ENCODE peak calls at places on chromosomes 11 and 22, in seven cellular contexts. P is NCI-H748 treated with DMSO at 0.1 percent for 48 hours, R is AG08396, B is GM10248, T is T1000, O is fibroblast of the aortic adventitia, W is HCT116. F is an unnamed sample.

GRCh38 chr11:110184974-110185597 is 91.9 kb downstream of the ZC3H12C start:
- DNase-seq in P (no peak), R (no peak), B (no peak), T (no peak), O (peak; percentile 43), W (peak; percentile 10), F (no peak)

GRCh38 chr11:61125310-61125684 is 23.0 kb downstream of the CD5 start:
- DNase-seq in P (no peak), R (no peak), B (no peak), T (no peak), O (no peak), W (no peak), F (no peak)

GRCh38 chr11:124633355-124633754 is 10.7 kb downstream of the TBRG1 start:
- DNase-seq in P (no peak), R (peak; percentile 25), B (no peak), T (no peak), O (no peak), W (no peak), F (no peak)

GRCh38 chr11:121933694-121934093 is 182.3 kb downstream of the BLID start:
- DNase-seq in P (no peak), R (no peak), B (no peak), T (no peak), O (peak; percentile 32), W (no peak), F (no peak)

GRCh38 chr11:134792044-134792443 is 380.0 kb upstream of the B3GAT1 start:
- DNase-seq in P (no peak), R (no peak), B (no peak), T (no peak), O (no peak), W (no peak), F (no peak)

GRCh38 chr11:122022646-122023045 is 93.4 kb downstream of the BLID start:
- DNase-seq in P (no peak), R (no peak), B (no peak), T (no peak), O (no peak), W (no peak), F (no peak)

GRCh38 chr11:102840018-102840417 is 3.4 kb downstream of the MMP3 start:
- DNase-seq in P (no peak), R (no peak), B (no peak), T (no peak), O (no peak), W (no peak), F (no peak)

GRCh38 chr11:67352546-67353316 is 615 bp downstream of the POLD4 start:
- DNase-seq in P (peak; percentile 37), R (peak; percentile 33), B (peak; percentile 62), T (no peak), O (no peak), W (no peak), F (no peak)

GRCh38 chr22:40247976-40248375 is 70.3 kb downstream of the TNRC6B start:
- DNase-seq in P (no peak), R (no peak), B (no peak), T (no peak), O (no peak), W (no peak), F (no peak)

GRCh38 chr22:20422271-20422958 is 15.2 kb downstream of the SCARF2 start:
- DNase-seq in P (no peak), R (peak; percentile 83), B (no peak), T (no peak), O (peak; percentile 42), W (no peak), F (no peak)

GRCh38 chr11:9210224-9210921 is 54.8 kb downstream of the DENND5A start:
- DNase-seq in P (no peak), R (no peak), B (no peak), T (no peak), O (peak; percentile 60), W (peak; percentile 7), F (no peak)

GRCh38 chr22:31881198-31881597 is 63.1 kb upstream of the YWHAH start:
- DNase-seq in P (no peak), R (no peak), B (no peak), T (no peak), O (no peak), W (no peak), F (no peak)

GRCh38 chr11:67615455-67616430 is 9.0 kb downstream of the NDUFV1 start:
- DNase-seq in P (peak; percentile 5), R (peak; percentile 66), B (peak; percentile 56), T (peak; percentile 8), O (no peak), W (peak; percentile 41), F (peak; percentile 21)

GRCh38 chr22:46139895-46140350 is 10.4 kb upstream of the PPARA start:
- DNase-seq in P (no peak), R (no peak), B (no peak), T (no peak), O (no peak), W (no peak), F (no peak)

GRCh38 chr11:84236436-84236835 is 950.3 kb upstream of the CCDC90B start:
- DNase-seq in P (no peak), R (no peak), B (no peak), T (no peak), O (no peak), W (no peak), F (no peak)

GRCh38 chr11:121366970-121367369 is 74.4 kb downstream of the SC5D start:
- DNase-seq in P (no peak), R (no peak), B (no peak), T (no peak), O (no peak), W (no peak), F (no peak)

GRCh38 chr11:1640076-1640946 is 10.7 kb downstream of the KRTAP5-5 start:
- DNase-seq in P (peak; percentile 93), R (peak; percentile 82), B (peak; percentile 67), T (no peak), O (peak; percentile 15), W (no peak), F (peak; percentile 64)

GRCh38 chr11:12680246-12680939 is 6.2 kb downstream of the TEAD1 start:
- DNase-seq in P (peak; percentile 83), R (peak; percentile 74), B (no peak), T (no peak), O (peak; percentile 94), W (no peak), F (peak; percentile 78)

GRCh38 chr11:84855846-84856245 is 771.3 kb downstream of the DLG2 start:
- DNase-seq in P (no peak), R (peak; percentile 46), B (no peak), T (no peak), O (peak; percentile 68), W (no peak), F (no peak)

GRCh38 chr11:121625784-121626506 is 173.2 kb upstream of the SORL1-AS1 start:
- DNase-seq in P (no peak), R (no peak), B (no peak), T (no peak), O (peak; percentile 80), W (no peak), F (no peak)

GRCh38 chr11:64088159-64089026 is 52.7 kb downstream of the FLRT1 start:
- DNase-seq in P (no peak), R (no peak), B (no peak), T (no peak), O (no peak), W (peak; percentile 6), F (no peak)

GRCh38 chr11:5922749-5923426 is 19.2 kb upstream of the OR56A3 start:
- DNase-seq in P (no peak), R (no peak), B (no peak), T (peak; percentile 20), O (no peak), W (peak; percentile 2), F (no peak)

GRCh38 chr11:32526715-32527114 is 56.9 kb upstream of the EIF3M start:
- DNase-seq in P (no peak), R (no peak), B (no peak), T (no peak), O (no peak), W (no peak), F (no peak)

GRCh38 chr11:2674681-2675131 is 25.1 kb downstream of the KCNQ1OT1 start:
- DNase-seq in P (no peak), R (no peak), B (no peak), T (no peak), O (peak; percentile 29), W (no peak), F (peak; percentile 53)

GRCh38 chr11:94212898-94213297 is 84.3 kb downstream of the PANX1 start:
- DNase-seq in P (no peak), R (no peak), B (no peak), T (no peak), O (no peak), W (no peak), F (no peak)

GRCh38 chr11:84969103-84969502 is 658.0 kb downstream of the DLG2 start:
- DNase-seq in P (no peak), R (no peak), B (no peak), T (no peak), O (peak; percentile 31), W (no peak), F (no peak)

GRCh38 chr22:21568207-21569075 is 927 bp downstream of the UBE2L3 start:
- DNase-seq in P (no peak), R (peak; percentile 39), B (peak; percentile 24), T (no peak), O (peak; percentile 37), W (no peak), F (no peak)